ENCODE peak calls at places on chromosomes 16 and 17, in nine cellular contexts. One of them, this sample, is unnamed.

GRCh38 chr17:2405247-2405926 is 4.5 kb upstream of the MNT start:
- DNase-seq in body of pancreas: no peak
- DNase-seq in DND-41: no peak
- DNase-seq in PC-3: peak; percentile 87
- DNase-seq in ovary: peak; percentile 3
- DNase-seq in mammary epithelial cell: peak; percentile 97
- DNase-seq in colonic mucosa: peak; percentile 26
- DNase-seq in uterus: no peak
- DNase-seq in left ventricle myocardium inferior: no peak
- DNase-seq in this sample: no peak

GRCh38 chr17:16444258-16444886 is 29.0 kb downstream of the TRPV2 start:
- DNase-seq in body of pancreas: peak; percentile 75
- DNase-seq in PC-3: peak; percentile 27
- DNase-seq in colonic mucosa: no peak
- DNase-seq in uterus: no peak
- DNase-seq in mammary epithelial cell: no peak
- DNase-seq in left ventricle myocardium inferior: no peak
- DNase-seq in ovary: no peak
- DNase-seq in DND-41: peak; percentile 31
- DNase-seq in this sample: no peak

GRCh38 chr16:49492896-49493620 is 119.5 kb downstream of the C16orf78 start:
- DNase-seq in colonic mucosa: no peak
- DNase-seq in body of pancreas: no peak
- DNase-seq in left ventricle myocardium inferior: no peak
- DNase-seq in mammary epithelial cell: no peak
- DNase-seq in DND-41: no peak
- DNase-seq in ovary: no peak
- DNase-seq in PC-3: no peak
- DNase-seq in uterus: no peak
- DNase-seq in this sample: peak; percentile 28

GRCh38 chr17:77999413-78000173 is 41.1 kb downstream of the TNRC6C start:
- DNase-seq in body of pancreas: no peak
- DNase-seq in uterus: no peak
- DNase-seq in DND-41: no peak
- DNase-seq in PC-3: no peak
- DNase-seq in left ventricle myocardium inferior: no peak
- DNase-seq in ovary: no peak
- DNase-seq in mammary epithelial cell: peak; percentile 16
- DNase-seq in colonic mucosa: no peak
- DNase-seq in this sample: no peak

GRCh38 chr17:79955961-79956735 is 79.5 kb downstream of the TBC1D16 start:
- DNase-seq in body of pancreas: no peak
- DNase-seq in PC-3: no peak
- DNase-seq in left ventricle myocardium inferior: peak; percentile 9
- DNase-seq in colonic mucosa: no peak
- DNase-seq in mammary epithelial cell: no peak
- DNase-seq in ovary: no peak
- DNase-seq in DND-41: no peak
- DNase-seq in uterus: no peak
- DNase-seq in this sample: no peak

GRCh38 chr16:67013823-67014640 is 14.9 kb upstream of the CBFB start:
- DNase-seq in colonic mucosa: peak; percentile 59
- DNase-seq in DND-41: peak; percentile 82
- DNase-seq in body of pancreas: peak; percentile 80
- DNase-seq in uterus: peak; percentile 80
- DNase-seq in mammary epithelial cell: no peak
- DNase-seq in left ventricle myocardium inferior: peak; percentile 87
- DNase-seq in ovary: peak; percentile 90
- DNase-seq in PC-3: peak; percentile 32
- DNase-seq in this sample: peak; percentile 31

GRCh38 chr16:77636615-77637014 is 85.7 kb upstream of the NUDT7 start:
- DNase-seq in colonic mucosa: no peak
- DNase-seq in PC-3: no peak
- DNase-seq in body of pancreas: no peak
- DNase-seq in uterus: no peak
- DNase-seq in ovary: no peak
- DNase-seq in left ventricle myocardium inferior: no peak
- DNase-seq in DND-41: no peak
- DNase-seq in mammary epithelial cell: no peak
- DNase-seq in this sample: no peak

GRCh38 chr17:77425791-77426641 is 285.2 kb downstream of the SEC14L1 start:
- DNase-seq in PC-3: peak; percentile 72
- DNase-seq in left ventricle myocardium inferior: no peak
- DNase-seq in ovary: peak; percentile 48
- DNase-seq in DND-41: no peak
- DNase-seq in colonic mucosa: no peak
- DNase-seq in uterus: peak; percentile 95
- DNase-seq in body of pancreas: no peak
- DNase-seq in mammary epithelial cell: peak; percentile 82
- DNase-seq in this sample: peak; percentile 77

GRCh38 chr17:75323043-75323591 is 33.9 kb upstream of the SLC25A19 start:
- DNase-seq in DND-41: peak; percentile 90
- DNase-seq in PC-3: peak; percentile 97
- DNase-seq in left ventricle myocardium inferior: peak; percentile 81
- DNase-seq in uterus: peak; percentile 89
- DNase-seq in colonic mucosa: peak; percentile 94
- DNase-seq in body of pancreas: peak; percentile 88
- DNase-seq in ovary: peak; percentile 83
- DNase-seq in mammary epithelial cell: peak; percentile 69
- DNase-seq in this sample: peak; percentile 90

DNA sequence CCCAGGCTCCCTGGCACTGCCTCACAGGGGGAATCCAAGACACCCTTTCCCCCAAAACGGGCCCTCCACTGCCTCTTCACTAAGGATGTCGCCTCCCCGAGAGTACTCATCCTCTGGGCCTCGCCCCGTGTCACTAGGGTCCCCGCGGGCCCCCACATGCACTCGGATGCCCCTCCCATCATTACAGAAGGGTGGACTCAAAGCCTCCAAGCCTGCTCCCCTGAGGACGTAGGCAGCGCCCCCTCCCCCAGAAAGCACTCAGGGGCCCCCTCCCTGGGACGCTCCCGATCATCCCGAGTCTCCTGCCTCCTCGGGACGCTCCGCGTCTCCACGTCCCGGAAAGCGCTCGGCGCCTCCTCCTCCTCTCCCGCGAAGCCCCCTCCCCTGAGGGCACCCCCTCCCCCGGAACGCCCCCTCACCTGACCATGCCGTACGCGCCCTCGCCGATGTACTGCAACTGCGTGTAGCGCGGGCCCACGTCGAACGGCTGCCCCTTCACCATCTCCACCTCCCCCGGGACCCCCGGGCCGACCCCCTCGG is 329 bp downstream of the MAPK3 start:
- DNase-seq in PC-3: no peak
- DNase-seq in uterus: no peak
- DNase-seq in body of pancreas: no peak
- DNase-seq in colonic mucosa: peak; percentile 47
- DNase-seq in ovary: no peak
- DNase-seq in DND-41: no peak
- DNase-seq in left ventricle myocardium inferior: no peak
- DNase-seq in mammary epithelial cell: no peak
- DNase-seq in this sample: peak; percentile 4
- H3K27ac ChIP-seq in PC-3: no peak overlapping the region
- H3K27ac ChIP-seq in uterus: peak overlapping the region; percentile 92
- H3K27ac ChIP-seq in body of pancreas: peak overlapping the region; percentile 62
- H3K27ac ChIP-seq in colonic mucosa: peak overlapping the region; percentile 98
- H3K27ac ChIP-seq in ovary: peak overlapping the region; percentile 83
- H3K27ac ChIP-seq in DND-41: peak overlapping the region; percentile 70
- H3K27ac ChIP-seq in left ventricle myocardium inferior: peak overlapping the region; percentile 97
- H3K27ac ChIP-seq in mammary epithelial cell: no peak overlapping the region
- H3K27ac ChIP-seq in this sample: peak overlapping the region; percentile 59

GRCh38 chr16:51222016-51222415 is 70.9 kb upstream of the SALL1 start:
- DNase-seq in ovary: no peak
- DNase-seq in body of pancreas: no peak
- DNase-seq in mammary epithelial cell: no peak
- DNase-seq in DND-41: no peak
- DNase-seq in left ventricle myocardium inferior: no peak
- DNase-seq in PC-3: no peak
- DNase-seq in colonic mucosa: no peak
- DNase-seq in uterus: no peak
- DNase-seq in this sample: no peak
- TF ChIP-seq CTCF in ovary: no peak
- TF ChIP-seq CTCF in body of pancreas: no peak
- TF ChIP-seq CTCF in mammary epithelial cell: no peak
- TF ChIP-seq CTCF in DND-41: no peak
- TF ChIP-seq CTCF in left ventricle myocardium inferior: no peak
- TF ChIP-seq CTCF in PC-3: no peak
- TF ChIP-seq CTCF in colonic mucosa: no peak
- TF ChIP-seq CTCF in uterus: no peak
- TF ChIP-seq CTCF in this sample: no peak

DNA sequence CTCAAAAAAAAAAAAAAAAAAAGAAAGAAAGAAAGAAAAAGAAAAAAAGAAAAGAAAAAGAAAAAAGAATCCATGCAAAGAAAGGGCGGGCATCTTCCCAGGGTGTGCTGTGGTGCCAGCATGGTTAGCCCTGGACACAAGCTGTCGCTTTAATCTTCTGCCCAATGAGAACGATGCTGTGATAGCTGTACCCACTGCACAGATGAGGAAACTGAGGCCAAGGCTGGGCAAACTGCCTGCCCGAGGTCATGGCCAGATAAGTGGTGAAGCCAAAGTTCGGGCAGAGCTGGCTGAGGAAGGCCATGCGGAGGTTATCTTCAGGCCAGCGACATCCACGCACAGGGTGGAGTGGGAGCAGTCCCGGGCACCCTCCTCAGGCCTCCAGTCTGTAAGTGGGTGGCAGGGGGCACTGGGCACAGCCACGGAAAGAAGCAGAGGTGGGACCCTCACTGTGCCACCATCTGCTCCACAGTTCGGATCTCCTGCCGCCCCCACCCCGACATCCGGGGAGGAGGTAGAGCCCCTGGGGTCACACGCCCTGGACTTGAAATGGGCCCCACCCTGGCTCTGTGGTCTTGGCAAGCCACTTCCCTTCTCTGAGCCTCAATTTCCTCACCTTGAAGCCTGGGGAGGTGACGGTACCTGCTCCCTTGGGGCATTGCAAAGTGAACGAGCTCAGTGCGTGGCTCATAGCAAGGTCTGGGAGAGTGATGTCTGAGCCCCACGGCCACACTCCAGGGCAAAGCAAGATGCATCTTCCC is 6.5 kb downstream of the FBXL16 start:
- DNase-seq in body of pancreas: no peak
- DNase-seq in PC-3: no peak
- DNase-seq in DND-41: no peak
- DNase-seq in ovary: no peak
- DNase-seq in mammary epithelial cell: no peak
- DNase-seq in uterus: no peak
- DNase-seq in left ventricle myocardium inferior: no peak
- DNase-seq in colonic mucosa: no peak
- DNase-seq in this sample: no peak
- H3K27me3 ChIP-seq in body of pancreas: peaks cover 48% of the 10 kb centered on the region
- H3K27me3 ChIP-seq in PC-3: peaks cover 6% of the 10 kb centered on the region
- H3K27me3 ChIP-seq in DND-41: no peaks in the 10 kb centered on the region
- H3K27me3 ChIP-seq in ovary: peaks cover 2% of the 10 kb centered on the region
- H3K27me3 ChIP-seq in mammary epithelial cell: peaks cover 20% of the 10 kb centered on the region
- H3K27me3 ChIP-seq in uterus: peaks cover 27% of the 10 kb centered on the region
- H3K27me3 ChIP-seq in left ventricle myocardium inferior: peaks cover 100% of the 10 kb centered on the region
- H3K27me3 ChIP-seq in colonic mucosa: peaks cover 51% of the 10 kb centered on the region
- H3K27me3 ChIP-seq in this sample: peaks cover 31% of the 10 kb centered on the region

GRCh38 chr16:53087101-53087500 is 32.3 kb downstream of the CHD9 start:
- DNase-seq in PC-3: no peak
- DNase-seq in uterus: no peak
- DNase-seq in body of pancreas: no peak
- DNase-seq in left ventricle myocardium inferior: no peak
- DNase-seq in colonic mucosa: no peak
- DNase-seq in ovary: no peak
- DNase-seq in mammary epithelial cell: no peak
- DNase-seq in DND-41: no peak
- DNase-seq in this sample: no peak
- H3K27ac ChIP-seq in PC-3: no peak overlapping the region
- H3K27ac ChIP-seq in uterus: no peak overlapping the region
- H3K27ac ChIP-seq in body of pancreas: no peak overlapping the region
- H3K27ac ChIP-seq in left ventricle myocardium inferior: peak overlapping the region; percentile 94
- H3K27ac ChIP-seq in colonic mucosa: no peak overlapping the region
- H3K27ac ChIP-seq in ovary: no peak overlapping the region
- H3K27ac ChIP-seq in mammary epithelial cell: no peak overlapping the region
- H3K27ac ChIP-seq in DND-41: no peak overlapping the region
- H3K27ac ChIP-seq in this sample: no peak overlapping the region

DNA sequence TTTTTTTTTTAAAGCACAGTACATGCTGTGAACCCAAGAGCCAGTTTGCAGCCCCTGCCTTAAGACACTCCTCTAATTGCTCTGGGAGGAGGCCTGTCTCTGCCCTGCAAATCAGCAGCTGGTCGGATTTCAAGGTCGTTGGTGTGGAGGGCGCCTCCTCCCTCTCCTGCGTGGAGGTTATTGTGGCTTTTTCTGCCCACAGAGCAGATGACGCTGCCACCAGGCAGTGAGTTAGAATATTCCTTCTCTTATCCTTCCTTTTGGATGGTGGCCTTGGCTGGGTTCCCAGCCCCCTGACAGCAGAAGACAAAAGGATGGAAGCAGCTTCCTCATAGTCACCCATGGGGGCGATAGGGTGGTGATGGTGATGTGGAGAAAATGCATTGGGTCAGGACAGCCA is 131.2 kb downstream of the PRKCB start:
- DNase-seq in uterus: no peak
- DNase-seq in body of pancreas: no peak
- DNase-seq in mammary epithelial cell: no peak
- DNase-seq in colonic mucosa: no peak
- DNase-seq in DND-41: peak; percentile 85
- DNase-seq in ovary: peak; percentile 51
- DNase-seq in PC-3: no peak
- DNase-seq in left ventricle myocardium inferior: no peak
- DNase-seq in this sample: no peak
- TF ChIP-seq CTCF in uterus: no peak
- TF ChIP-seq CTCF in body of pancreas: no peak
- TF ChIP-seq CTCF in mammary epithelial cell: no peak
- TF ChIP-seq CTCF in colonic mucosa: no peak
- TF ChIP-seq CTCF in DND-41: peak; percentile 30
- TF ChIP-seq CTCF in ovary: no peak
- TF ChIP-seq CTCF in PC-3: no peak
- TF ChIP-seq CTCF in left ventricle myocardium inferior: no peak
- TF ChIP-seq CTCF in this sample: no peak

DNA sequence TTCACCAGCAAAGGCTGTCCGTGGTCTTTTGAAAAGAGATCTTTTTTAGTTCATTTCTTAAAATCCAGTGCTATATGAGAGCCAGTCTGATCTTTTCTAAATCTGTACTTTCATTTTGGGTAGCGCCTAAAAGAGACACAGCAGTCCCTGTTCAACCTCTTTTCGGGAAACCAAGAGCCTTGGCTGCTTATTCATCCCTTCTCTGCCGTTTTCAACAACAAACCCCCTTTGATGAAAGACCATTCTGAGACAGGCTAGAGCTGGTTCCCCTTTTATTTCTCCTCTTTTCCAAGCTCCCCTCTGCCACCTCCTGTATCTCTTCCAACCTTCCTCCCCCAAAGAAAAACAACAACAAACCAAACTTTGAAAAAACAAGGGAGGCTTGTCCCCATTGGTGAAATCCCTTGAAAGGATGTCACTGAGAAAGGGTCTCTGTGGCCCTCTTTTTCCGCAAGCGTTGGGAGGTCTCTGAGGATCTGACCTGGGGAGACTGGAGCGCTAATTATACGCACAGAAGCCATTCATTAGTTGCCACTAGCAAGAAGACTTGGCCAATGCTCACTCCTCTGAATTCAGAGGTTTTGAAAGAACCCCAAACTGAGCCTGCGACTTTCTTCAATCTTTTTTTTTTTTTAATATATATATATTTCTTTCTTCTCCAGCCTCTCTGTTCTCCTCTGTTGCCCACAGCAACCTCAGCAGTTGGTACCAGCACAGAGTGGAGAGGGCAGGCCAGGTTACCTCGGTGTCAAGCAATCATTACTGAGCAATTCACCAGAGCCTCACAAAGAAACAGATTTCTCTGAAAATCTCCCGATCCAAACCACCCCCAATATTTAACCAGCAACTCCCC is 101.4 kb downstream of the PITPNC1 start:
- DNase-seq in colonic mucosa: no peak
- DNase-seq in uterus: no peak
- DNase-seq in body of pancreas: no peak
- DNase-seq in ovary: no peak
- DNase-seq in left ventricle myocardium inferior: no peak
- DNase-seq in PC-3: no peak
- DNase-seq in mammary epithelial cell: no peak
- DNase-seq in DND-41: no peak
- DNase-seq in this sample: no peak
- H3K27me3 ChIP-seq in colonic mucosa: no peaks in the 10 kb centered on the region
- H3K27me3 ChIP-seq in uterus: no peaks in the 10 kb centered on the region
- H3K27me3 ChIP-seq in body of pancreas: no peaks in the 10 kb centered on the region
- H3K27me3 ChIP-seq in ovary: no peaks in the 10 kb centered on the region
- H3K27me3 ChIP-seq in left ventricle myocardium inferior: no peaks in the 10 kb centered on the region
- H3K27me3 ChIP-seq in PC-3: no peaks in the 10 kb centered on the region
- H3K27me3 ChIP-seq in mammary epithelial cell: no peaks in the 10 kb centered on the region
- H3K27me3 ChIP-seq in DND-41: no peaks in the 10 kb centered on the region
- H3K27me3 ChIP-seq in this sample: no peaks in the 10 kb centered on the region

This sample was measured in CD4-positive, alpha-beta T cell.